ENCODE peak calls at places on chromosome 19, in nine cellular contexts. J is HCEC 1CT; Q is suprapubic skin; O is stimulated activated CD8-positive, alpha-beta memory T cell treated with anti-CD3 and anti-CD28 coated beads, Interleukin-7, amount 100 ng/mL, for 24 hours; F is GM12865; B is H7; X is endodermal cell; Y is activated CD4-positive, alpha-beta T cell treated with anti-CD3 and anti-CD28 coated beads for 4 hours; I is fibroblast of the aortic adventitia. M is an unnamed sample.

GRCh38 chr19:40663712-40664692 is 26.4 kb downstream of the NUMBL start:
- DNase-seq in J (peak; percentile 35), Q (no peak), Y (peak; percentile 22), B (no peak), O (no peak), I (no peak), X (no peak), F (peak; percentile 21), M (no peak)

GRCh38 chr19:52748336-52748950 is 13.6 kb upstream of the ZNF611 start:
- DNase-seq in I (peak; percentile 65), Y (no peak), B (peak; percentile 50), Q (no peak), J (peak; percentile 28), O (no peak), X (no peak), F (peak; percentile 12), M (no peak)

GRCh38 chr19:49491804-49492572 is 4.2 kb upstream of the RPS11 start:
- DNase-seq in J (no peak), F (no peak), O (no peak), I (no peak), X (no peak), Q (no peak), Y (no peak), B (no peak), M (no peak)

GRCh38 chr19:12806242-12807131 is at the start of gene RNASEH2A:
- DNase-seq in B (peak; percentile 97), I (peak; percentile 89), Q (peak; percentile 92), F (peak; percentile 96), J (peak; percentile 91), Y (peak; percentile 81), O (no peak), X (peak; percentile 96), M (peak; percentile 86)

GRCh38 chr19:7928741-7929701 is 3.1 kb upstream of the CTXN1 start:
- DNase-seq in B (peak; percentile 96), O (no peak), Q (peak; percentile 79), F (peak; percentile 72), I (peak; percentile 94), J (peak; percentile 70), Y (peak; percentile 53), X (peak; percentile 92), M (peak; percentile 82)

GRCh38 chr19:7904074-7905020 is 670 bp downstream of the MAP2K7 start:
- DNase-seq in I (no peak), B (peak; percentile 92), O (peak; percentile 38), Q (no peak), J (no peak), Y (no peak), X (peak; percentile 74), F (peak; percentile 71), M (no peak)

GRCh38 chr19:58385313-58386165 is 1.5 kb upstream of the RPS5 start:
- DNase-seq in B (no peak), F (peak; percentile 68), O (no peak), Y (peak; percentile 35), J (no peak), Q (no peak), I (no peak), X (peak; percentile 56), M (no peak)

GRCh38 chr19:18804643-18805042 is 13.5 kb upstream of the COMP start:
- DNase-seq in O (no peak), B (no peak), Y (no peak), F (no peak), J (no peak), Q (no peak), I (no peak), X (no peak), M (no peak)

GRCh38 chr19:40799558-40800338 is 757 bp downstream of the EGLN2 start:
- DNase-seq in J (no peak), I (no peak), B (no peak), O (no peak), X (no peak), Q (no peak), F (peak; percentile 58), Y (no peak), M (no peak)

GRCh38 chr19:44587863-44588752 is 25.3 kb upstream of the IGSF23 start:
- DNase-seq in O (no peak), I (peak; percentile 96), J (peak; percentile 94), X (no peak), B (no peak), Y (no peak), F (peak; percentile 10), Q (no peak), M (peak; percentile 91)

GRCh38 chr19:4367336-4367723 is 24.0 kb downstream of the MPND start:
- DNase-seq in I (no peak), J (no peak), Y (no peak), Q (no peak), X (no peak), O (no peak), B (no peak), F (no peak), M (no peak)

GRCh38 chr19:10258080-10258710 is 6.2 kb downstream of the MRPL4 start:
- DNase-seq in B (peak; percentile 19), X (no peak), F (no peak), I (no peak), J (no peak), Q (no peak), Y (no peak), O (no peak), M (no peak)

GRCh38 chr19:15265849-15266248 is 33.6 kb upstream of the EPHX3 start:
- DNase-seq in Q (peak; percentile 85), O (no peak), J (peak; percentile 92), B (no peak), X (no peak), F (no peak), Y (no peak), I (peak; percentile 99), M (peak; percentile 87)

GRCh38 chr19:48244289-48244688 is 11.4 kb downstream of the CARD8 start:
- DNase-seq in J (peak; percentile 3), I (no peak), B (no peak), X (no peak), Q (no peak), O (no peak), Y (peak; percentile 48), F (no peak), M (peak; percentile 72)

GRCh38 chr19:6092329-6093286 is 17.7 kb downstream of the RFX2 start:
- DNase-seq in Q (peak; percentile 93), J (peak; percentile 80), B (peak; percentile 83), Y (no peak), X (peak; percentile 86), F (peak; percentile 41), I (peak; percentile 87), O (no peak), M (peak; percentile 43)

GRCh38 chr19:3556978-3557460 is 367 bp downstream of the MFSD12 start:
- DNase-seq in I (no peak), O (peak; percentile 30), Y (peak; percentile 77), X (peak; percentile 74), J (peak; percentile 45), Q (no peak), B (peak; percentile 91), F (peak; percentile 55), M (peak; percentile 50)

GRCh38 chr19:24064175-24064574 is 22.8 kb upstream of the ZNF254 start:
- DNase-seq in B (no peak), Q (no peak), I (no peak), Y (no peak), O (no peak), X (no peak), J (no peak), F (no peak), M (no peak)

GRCh38 chr19:43789029-43789428 is 8.3 kb upstream of the KCNN4 start:
- DNase-seq in J (no peak), O (no peak), X (peak; percentile 85), Y (no peak), Q (no peak), B (peak; percentile 27), I (peak; percentile 68), F (no peak), M (no peak)

GRCh38 chr19:40519352-40520322 is 52.8 kb downstream of the SPTBN4 start:
- DNase-seq in I (no peak), B (peak; percentile 84), Q (no peak), Y (no peak), F (no peak), J (peak; percentile 23), X (peak; percentile 81), O (no peak), M (no peak)

GRCh38 chr19:50460161-50460765 is 16.0 kb upstream of the EMC10 start:
- DNase-seq in Y (no peak), F (peak; percentile 91), X (no peak), I (peak; percentile 43), J (peak; percentile 22), O (no peak), B (no peak), Q (no peak), M (peak; percentile 67)

GRCh38 chr19:45558399-45558878 is 26.2 kb downstream of the OPA3 start:
- DNase-seq in Q (no peak), I (peak; percentile 43), F (peak; percentile 84), J (peak; percentile 27), Y (peak; percentile 54), X (peak; percentile 88), B (peak; percentile 87), O (peak; percentile 19), M (peak; percentile 36)

GRCh38 chr19:32404213-32404938 is 1.2 kb upstream of the DPY19L3 start:
- DNase-seq in Y (no peak), X (peak; percentile 59), F (peak; percentile 16), J (no peak), B (peak; percentile 40), I (no peak), Q (no peak), O (no peak), M (no peak)

GRCh38 chr19:1253514-1254080 is 5.2 kb downstream of the MIDN start:
- DNase-seq in Q (no peak), B (no peak), F (no peak), Y (no peak), J (peak; percentile 74), X (no peak), I (no peak), O (no peak), M (no peak)

GRCh38 chr19:49361438-49362047 is 673 bp downstream of the TEAD2 start:
- DNase-seq in F (no peak), O (no peak), Y (no peak), Q (peak; percentile 89), I (peak; percentile 81), X (peak; percentile 90), J (peak; percentile 57), B (peak; percentile 97), M (peak; percentile 29)

GRCh38 chr19:32607479-32607878 is 26.5 kb downstream of the PDCD5 start:
- DNase-seq in J (no peak), Q (no peak), X (no peak), Y (no peak), F (no peak), I (no peak), B (no peak), O (no peak), M (no peak)

GRCh38 chr19:17450264-17451075 is 2.0 kb upstream of the TMEM221 start:
- DNase-seq in J (peak; percentile 3), Q (no peak), F (peak; percentile 63), X (no peak), I (no peak), Y (peak; percentile 55), O (no peak), B (no peak), M (peak; percentile 47)

GRCh38 chr19:40489882-40490230 is 23.1 kb downstream of the SPTBN4 start:
- DNase-seq in Q (no peak), J (no peak), O (no peak), I (no peak), F (no peak), X (no peak), B (peak; percentile 75), Y (no peak), M (no peak)

GRCh38 chr19:54158812-54159351 is 639 bp downstream of the LENG1 start:
- DNase-seq in Q (no peak), Y (peak; percentile 30), J (no peak), I (peak; percentile 27), X (no peak), F (peak; percentile 58), O (no peak), B (peak; percentile 57), M (no peak)

GRCh38 chr19:3404324-3405260 is 38.2 kb downstream of the NFIC start:
- DNase-seq in F (no peak), Q (peak; percentile 92), I (peak; percentile 93), X (peak; percentile 60), O (no peak), J (peak; percentile 58), Y (no peak), B (peak; percentile 77), M (no peak)

GRCh38 chr19:13053761-13054604 is 48.7 kb downstream of the LYL1 start:
- DNase-seq in J (peak; percentile 86), Q (peak; percentile 92), Y (no peak), I (peak; percentile 97), B (peak; percentile 56), X (peak; percentile 71), O (no peak), F (no peak), M (peak; percentile 99)

GRCh38 chr19:4363571-4364304 is 20.4 kb downstream of the MPND start:
- DNase-seq in F (no peak), I (no peak), B (no peak), Q (no peak), O (no peak), J (no peak), Y (no peak), X (peak; percentile 53), M (no peak)

M was measured in HT1080.